ENCODE peak calls at places on chromosomes 13 and 19, in eight cellular contexts. D is transverse colon, F is heart left ventricle, C is A549, I is body of pancreas, T is tibial nerve, J is uterus, Z is sigmoid colon. B is an unnamed sample.
A peak's percentile ranks its signal among the peaks of the same experiment; 100 is the strongest.

GRCh38 chr13:43107780-43108179 is 84.4 kb downstream of the DNAJC15 start:
- DNase-seq in D (no peak), C (no peak), Z (no peak), F (no peak), I (no peak), T (no peak), J (no peak), B (no peak)

GRCh38 chr19:3725640-3726310 is 17.6 kb downstream of the TJP3 start:
- DNase-seq in Z (no peak), T (no peak), F (no peak), J (no peak), I (peak; percentile 95), C (no peak), D (peak; percentile 93), B (no peak)

GRCh38 chr19:6076675-6077463 is 33.4 kb downstream of the RFX2 start:
- DNase-seq in J (peak; percentile 55), D (no peak), I (no peak), T (no peak), C (peak; percentile 35), F (peak; percentile 1), Z (peak; percentile 82), B (no peak)

GRCh38 chr19:14248578-14249011 is 42.6 kb upstream of the ADGRL1 start:
- DNase-seq in F (peak; percentile 39), T (peak; percentile 14), J (peak; percentile 66), D (peak; percentile 35), I (peak; percentile 4), C (peak; percentile 22), Z (peak; percentile 74), B (no peak)

GRCh38 chr19:6119031-6119430 is 8.7 kb upstream of the RFX2 start:
- DNase-seq in Z (peak; percentile 4), J (no peak), C (no peak), I (no peak), D (no peak), F (no peak), T (no peak), B (no peak)

GRCh38 chr19:32231691-32232090 is 113.7 kb upstream of the ZNF507 start:
- DNase-seq in F (no peak), T (no peak), J (no peak), C (no peak), I (no peak), Z (peak; percentile 42), D (no peak), B (peak; percentile 79)

GRCh38 chr13:30091035-30091434 is 216.3 kb downstream of the KATNAL1 start:
- DNase-seq in Z (no peak), I (no peak), D (no peak), T (no peak), C (no peak), J (no peak), F (no peak), B (no peak)

GRCh38 chr13:113746143-113746525 is 12.9 kb upstream of the TMEM255B start:
- DNase-seq in J (no peak), D (peak; percentile 52), T (no peak), C (peak; percentile 22), F (no peak), Z (no peak), I (no peak), B (no peak)

GRCh38 chr19:56273563-56274117 is 1.1 kb downstream of the EDDM13 start:
- DNase-seq in Z (no peak), J (no peak), T (no peak), C (no peak), I (no peak), F (no peak), D (no peak), B (no peak)

GRCh38 chr13:79775830-79776229 is 294.9 kb downstream of the NDFIP2 start:
- DNase-seq in C (peak; percentile 63), F (peak; percentile 37), T (peak; percentile 47), D (peak; percentile 36), I (peak; percentile 53), Z (no peak), J (no peak), B (no peak)

GRCh38 chr13:39105110-39105509 is 66.9 kb downstream of the NHLRC3 start:
- DNase-seq in Z (no peak), T (no peak), C (no peak), J (no peak), F (no peak), I (no peak), D (no peak), B (no peak)

GRCh38 chr13:86185107-86185506 is 385.9 kb upstream of the SLITRK6 start:
- DNase-seq in I (no peak), J (no peak), F (no peak), D (no peak), T (no peak), C (no peak), Z (no peak), B (no peak)

GRCh38 chr13:83752141-83752540 is 130.1 kb downstream of the SLITRK1 start:
- DNase-seq in D (no peak), T (no peak), C (peak; percentile 11), F (no peak), I (no peak), J (no peak), Z (no peak), B (no peak)

GRCh38 chr13:101289764-101290163 is 126.5 kb downstream of the NALCN start:
- DNase-seq in T (no peak), J (no peak), D (no peak), I (peak; percentile 60), Z (no peak), F (no peak), C (peak; percentile 11), B (no peak)

GRCh38 chr19:16207063-16207462 is 9.4 kb downstream of the AP1M1 start:
- DNase-seq in T (no peak), C (no peak), F (no peak), J (no peak), Z (peak; percentile 42), D (no peak), I (no peak), B (no peak)

GRCh38 chr13:67369895-67370660 is 139.9 kb upstream of the PCDH9 start:
- DNase-seq in F (no peak), Z (no peak), I (no peak), C (no peak), J (no peak), D (no peak), T (no peak), B (no peak)

GRCh38 chr13:27783111-27783510 is 9.2 kb upstream of the GSX1 start:
- DNase-seq in F (no peak), T (no peak), Z (no peak), I (peak; percentile 8), D (no peak), J (no peak), C (peak; percentile 9), B (peak; percentile 71)

GRCh38 chr19:12757544-12758274 is 6.1 kb downstream of the BEST2 start:
- DNase-seq in Z (peak; percentile 87), J (peak; percentile 73), F (peak; percentile 76), I (peak; percentile 75), D (peak; percentile 80), C (peak; percentile 79), T (no peak), B (no peak)

GRCh38 chr19:32598022-32598421 is 17.0 kb downstream of the PDCD5 start:
- DNase-seq in D (no peak), C (no peak), Z (no peak), J (no peak), I (no peak), F (no peak), T (no peak), B (peak; percentile 76)

GRCh38 chr19:51107406-51108065 is 673 bp downstream of the CTU1 start:
- DNase-seq in C (no peak), F (no peak), Z (no peak), I (no peak), T (peak; percentile 8), J (no peak), D (no peak), B (peak; percentile 89)

GRCh38 chr19:13742756-13743155 is 21.6 kb upstream of the MRI1 start:
- DNase-seq in I (no peak), T (no peak), F (no peak), Z (no peak), J (no peak), C (no peak), D (no peak), B (no peak)

GRCh38 chr19:49294401-49294800 is 30.6 kb downstream of the SLC6A16 start:
- DNase-seq in D (no peak), T (no peak), Z (no peak), F (no peak), C (no peak), J (no peak), I (no peak), B (no peak)

GRCh38 chr19:681029-681626 is 4.9 kb downstream of the FSTL3 start:
- DNase-seq in D (peak; percentile 92), I (peak; percentile 92), Z (peak; percentile 88), F (peak; percentile 89), J (no peak), T (no peak), C (no peak), B (no peak)

GRCh38 chr19:47427241-47428176 is 8.2 kb upstream of the MEIS3 start:
- DNase-seq in C (peak; percentile 79), T (peak; percentile 41), F (no peak), J (peak; percentile 76), Z (peak; percentile 78), I (peak; percentile 54), D (peak; percentile 54), B (no peak)
- TF ChIP-seq POLR2A in C (no peak), T (no peak), F (no peak), J (no peak), Z (no peak), I (no peak), D (no peak), B (no peak)

GRCh38 chr19:46471116-46471733 is at the start of gene PNMA8A:
- DNase-seq in Z (peak; percentile 86), I (peak; percentile 73), T (no peak), J (peak; percentile 91), F (peak; percentile 80), C (peak; percentile 57), D (peak; percentile 24), B (no peak)
- TF ChIP-seq CTCF in Z (no peak), I (peak; percentile 26), T (no peak), J (no peak), F (no peak), C (no peak), D (peak; percentile 3), B (no peak)

DNA sequence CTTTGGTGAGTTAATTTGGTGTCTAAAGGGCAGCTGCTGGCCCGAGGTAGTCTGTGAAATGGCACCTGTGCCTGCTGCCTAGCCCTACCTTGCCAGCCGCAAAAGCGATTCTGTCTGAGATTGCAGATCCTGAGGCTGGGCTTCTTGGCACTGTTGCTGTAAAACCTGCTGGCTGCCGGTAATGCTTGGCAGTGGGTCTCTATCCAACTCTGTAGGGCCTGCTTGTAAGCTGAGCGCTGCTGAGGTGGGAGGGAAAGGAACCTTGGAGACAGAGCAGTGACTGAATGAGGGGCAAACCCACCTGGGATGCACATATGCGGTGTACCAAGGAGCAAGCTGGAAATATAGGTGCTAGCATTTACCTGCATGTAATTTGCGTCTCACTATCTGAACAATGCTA is 11.7 kb downstream of the LCP1 start:
- DNase-seq in D (no peak), C (no peak), Z (no peak), F (no peak), T (no peak), J (no peak), I (peak; percentile 10), B (no peak)
- TF ChIP-seq POLR2A in D (no peak), C (no peak), Z (no peak), F (no peak), T (no peak), J (no peak), I (no peak), B (no peak)

DNA sequence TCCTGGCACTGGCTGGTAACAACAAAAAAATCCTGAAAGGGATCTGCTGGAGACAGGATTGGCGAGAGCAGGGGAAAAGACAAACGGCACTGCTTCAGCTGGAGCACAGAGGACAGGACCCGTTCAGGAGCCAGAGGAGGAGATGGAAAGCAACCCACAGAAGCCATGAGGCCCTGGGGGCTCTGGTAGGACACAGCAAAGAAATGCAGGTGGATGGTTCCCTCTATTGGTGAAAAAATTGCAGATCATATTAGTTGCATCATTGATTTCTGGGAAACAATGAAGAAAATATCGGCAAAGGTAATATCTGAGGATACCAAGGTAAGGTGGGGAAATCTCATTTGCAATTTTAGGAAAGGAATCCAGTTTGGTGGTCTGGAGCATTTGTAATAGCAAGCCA is 25.7 kb upstream of the TPP2 start:
- DNase-seq in F (no peak), Z (no peak), C (no peak), D (no peak), I (no peak), T (no peak), J (no peak), B (no peak)
- TF ChIP-seq CTCF in F (no peak), Z (no peak), C (no peak), D (no peak), I (no peak), T (no peak), J (no peak), B (no peak)

B was measured in lower leg skin.